ENCODE peak calls at places on chromosome 11, in five cellular contexts. E is myocyte; H is cardiac fibroblast; X is germinal center; P is activated naive CD4-positive, alpha-beta T cell treated with anti-CD3 and anti-CD28 coated beads, Interleukin-2, amount 50 U/mL, for 16 hours. J is an unnamed sample.

GRCh38 chr11:12118940-12119339 is 8.6 kb downstream of the MICAL2 start:
- DNase-seq in E (no peak), H (no peak), X (no peak), P (no peak), J (no peak)

GRCh38 chr11:134361241-134361640 is 29.5 kb downstream of the GLB1L2 start:
- DNase-seq in E (no peak), H (no peak), X (no peak), P (no peak), J (no peak)

GRCh38 chr11:127074151-127074761 is 73.7 kb upstream of the KIRREL3 start:
- DNase-seq in E (peak; percentile 95), H (peak; percentile 60), X (peak; percentile 9), P (no peak), J (peak; percentile 49)

GRCh38 chr11:24773326-24773725 is 276.5 kb downstream of the LUZP2 start:
- DNase-seq in E (no peak), H (no peak), X (no peak), P (no peak), J (no peak)

GRCh38 chr11:2994336-2994730 is 2.2 kb upstream of the NAP1L4 start:
- DNase-seq in E (no peak), H (no peak), X (no peak), P (no peak), J (no peak)

GRCh38 chr11:125959931-125960330 is 14.1 kb downstream of the VSIG10L2 start:
- DNase-seq in E (no peak), H (no peak), X (no peak), P (no peak), J (no peak)

GRCh38 chr11:35619754-35620640 is 1.7 kb downstream of the FJX1 start:
- DNase-seq in E (peak; percentile 67), H (peak; percentile 56), X (peak; percentile 4), P (peak; percentile 13), J (peak; percentile 45)

GRCh38 chr11:73267122-73267846 is 4.9 kb upstream of the P2RY6 start:
- DNase-seq in E (no peak), H (no peak), X (no peak), P (no peak), J (no peak)

GRCh38 chr11:11909727-11910126 is 68.0 kb downstream of the USP47 start:
- DNase-seq in E (peak; percentile 70), H (peak; percentile 49), X (no peak), P (no peak), J (peak; percentile 2)

GRCh38 chr11:12075822-12076821 is 34.3 kb upstream of the MICAL2 start:
- DNase-seq in E (peak; percentile 89), H (peak; percentile 100), X (no peak), P (no peak), J (peak; percentile 88)

GRCh38 chr11:66316849-66317251 is at the start of gene CD248:
- DNase-seq in E (no peak), H (peak; percentile 68), X (no peak), P (no peak), J (peak; percentile 79)

GRCh38 chr11:106950067-106950491 is 68.2 kb downstream of the GUCY1A2 start:
- DNase-seq in E (no peak), H (no peak), X (no peak), P (no peak), J (no peak)

GRCh38 chr11:91794146-91794545 is 430.5 kb upstream of the FAT3 start:
- DNase-seq in E (no peak), H (no peak), X (no peak), P (no peak), J (no peak)

GRCh38 chr11:76523147-76523546 is 78.3 kb downstream of the EMSY start:
- DNase-seq in E (peak; percentile 25), H (no peak), X (no peak), P (no peak), J (no peak)

GRCh38 chr11:91981995-91982394 is 242.6 kb upstream of the FAT3 start:
- DNase-seq in E (peak; percentile 86), H (peak; percentile 94), X (no peak), P (no peak), J (peak; percentile 14)

GRCh38 chr11:48184452-48184851 is 32.2 kb upstream of the OR4B1 start:
- DNase-seq in E (no peak), H (no peak), X (no peak), P (no peak), J (no peak)

GRCh38 chr11:94767701-94768601 is at the start of gene AMOTL1:
- DNase-seq in E (peak; percentile 92), H (peak; percentile 86), X (peak; percentile 60), P (no peak), J (peak; percentile 78)

GRCh38 chr11:88529426-88529825 is 191.9 kb upstream of the CTSC start:
- DNase-seq in E (no peak), H (no peak), X (no peak), P (no peak), J (no peak)

GRCh38 chr11:27596388-27596787 is 89.8 kb upstream of the LIN7C start:
- DNase-seq in E (no peak), H (no peak), X (no peak), P (no peak), J (no peak)

GRCh38 chr11:93396356-93396755 is 65.8 kb downstream of the DEUP1 start:
- DNase-seq in E (no peak), H (no peak), X (no peak), P (no peak), J (no peak)

GRCh38 chr11:120303004-120303637 is 22.0 kb upstream of the TLCD5 start:
- DNase-seq in E (peak; percentile 61), H (peak; percentile 92), X (peak; percentile 73), P (peak; percentile 64), J (peak; percentile 64)

GRCh38 chr11:27868226-27868625 is 168.0 kb upstream of the BDNF start:
- DNase-seq in E (no peak), H (no peak), X (no peak), P (no peak), J (no peak)

GRCh38 chr11:93614111-93614784 is 47.2 kb upstream of the CEP295 start:
- DNase-seq in E (no peak), H (no peak), X (peak; percentile 8), P (peak; percentile 10), J (peak; percentile 8)

GRCh38 chr11:44596541-44597276 is 31.2 kb downstream of the CD82 start:
- DNase-seq in E (peak; percentile 69), H (no peak), X (peak; percentile 18), P (peak; percentile 58), J (no peak)

GRCh38 chr11:78063440-78064181 is at the start of gene THRSP:
- DNase-seq in E (peak; percentile 67), H (no peak), X (no peak), P (no peak), J (no peak)

GRCh38 chr11:34339149-34340064 is 18.4 kb downstream of the ABTB2 start:
- DNase-seq in E (no peak), H (peak; percentile 12), X (no peak), P (no peak), J (no peak)

GRCh38 chr11:64675417-64676252 is 47.4 kb downstream of the NRXN2 start:
- DNase-seq in E (peak; percentile 98), H (peak; percentile 94), X (peak; percentile 26), P (no peak), J (peak; percentile 98)

GRCh38 chr11:131764126-131764525 is 393.7 kb downstream of the NTM start:
- DNase-seq in E (no peak), H (no peak), X (no peak), P (no peak), J (no peak)